ENCODE peak calls at places on chromosomes 16 and 17, in five cellular contexts. H, I, X, K and O are unnamed samples.
A peak's percentile ranks its signal among the peaks of the same experiment; 100 is the strongest.

GRCh38 chr17:50575581-50576210 is 15.2 kb downstream of the CACNA1G start:
- DNase-seq in H (no peak), I (no peak), X (no peak), K (no peak), O (no peak)

GRCh38 chr16:67157106-67157748 is 2.5 kb downstream of the TRADD start:
- DNase-seq in H (no peak), I (no peak), X (no peak), K (no peak), O (no peak)

GRCh38 chr17:43719578-43719977 is 39.0 kb downstream of the SOST start:
- DNase-seq in H (no peak), I (no peak), X (no peak), K (no peak), O (no peak)

GRCh38 chr17:79023886-79024771 is at the start of gene C1QTNF1:
- DNase-seq in H (no peak), I (no peak), X (no peak), K (no peak), O (no peak)

GRCh38 chr17:33002245-33002644 is 10.6 kb downstream of the SPACA3 start:
- DNase-seq in H (no peak), I (no peak), X (no peak), K (no peak), O (no peak)

GRCh38 chr16:79372504-79373184 is 227.9 kb downstream of the MAF start:
- DNase-seq in H (peak; percentile 37), I (no peak), X (no peak), K (peak; percentile 0), O (no peak)

GRCh38 chr17:42142371-42142896 is 12.4 kb downstream of the RAB5C start:
- DNase-seq in H (no peak), I (no peak), X (no peak), K (no peak), O (no peak)

GRCh38 chr16:17147942-17148341 is 322.8 kb downstream of the XYLT1 start:
- DNase-seq in H (no peak), I (no peak), X (no peak), K (no peak), O (no peak)

GRCh38 chr17:20206591-20206990 is 197.4 kb downstream of the SPECC1 start:
- DNase-seq in H (no peak), I (no peak), X (no peak), K (no peak), O (no peak)

GRCh38 chr16:77974883-77975282 is 47.5 kb upstream of the CLEC3A start:
- DNase-seq in H (no peak), I (no peak), X (no peak), K (no peak), O (no peak)

GRCh38 chr17:34110315-34110714 is 144.8 kb upstream of the CCL2 start:
- DNase-seq in H (no peak), I (no peak), X (no peak), K (no peak), O (no peak)

GRCh38 chr16:62034236-62035114 is 1.8 kb downstream of the CDH8 start:
- DNase-seq in H (no peak), I (no peak), X (no peak), K (no peak), O (no peak)

GRCh38 chr17:82384730-82385429 is 13.3 kb downstream of the UTS2R start:
- DNase-seq in H (no peak), I (peak; percentile 87), X (no peak), K (no peak), O (no peak)